ENCODE peak calls at places on chromosomes 2 and 18, in four cellular contexts. T, O, Z and J are unnamed samples.

GRCh38 chr2:151774506-151774905 is 40.2 kb upstream of the NEB start:
- DNase-seq in T (no peak), Z (no peak), O (no peak), J (no peak)

GRCh38 chr2:233331536-233331935 is 22.8 kb upstream of the DGKD start:
- DNase-seq in O (peak; percentile 71), Z (peak; percentile 43), T (peak; percentile 86), J (no peak)

GRCh38 chr18:24629926-24630325 is 169.5 kb downstream of the HRH4 start:
- DNase-seq in O (no peak), T (no peak), Z (no peak), J (no peak)

GRCh38 chr18:55753643-55754255 is 165.8 kb upstream of the TCF4 start:
- DNase-seq in T (no peak), Z (no peak), O (no peak), J (no peak)

GRCh38 chr2:166344286-166345113 is 31.2 kb downstream of the SCN9A start:
- DNase-seq in Z (no peak), T (no peak), O (no peak), J (no peak)

GRCh38 chr2:239936838-239937581 is 88.1 kb downstream of the NDUFA10 start:
- DNase-seq in Z (no peak), T (peak; percentile 32), O (no peak), J (no peak)

GRCh38 chr2:17539993-17540812 is at the start of gene VSNL1:
- DNase-seq in T (no peak), Z (peak; percentile 78), O (peak; percentile 76), J (peak; percentile 81)

GRCh38 chr18:27661320-27662049 is 476.4 kb upstream of the CHST9 start:
- DNase-seq in Z (no peak), O (no peak), T (no peak), J (no peak)

GRCh38 chr18:74040008-74040407 is 107.6 kb downstream of the FBXO15 start:
- DNase-seq in Z (no peak), O (no peak), T (no peak), J (no peak)

GRCh38 chr2:7994397-7994951 is 687.4 kb upstream of the ID2 start:
- DNase-seq in Z (no peak), O (peak; percentile 51), T (no peak), J (no peak)

GRCh38 chr2:13676269-13676668 is 956.2 kb upstream of the LRATD1 start:
- DNase-seq in Z (no peak), T (no peak), O (no peak), J (no peak)

GRCh38 chr2:8527676-8528075 is 154.2 kb upstream of the ID2 start:
- DNase-seq in O (no peak), Z (no peak), T (no peak), J (no peak)

GRCh38 chr18:39840406-39840805 is 2114.6 kb upstream of the PIK3C3 start:
- DNase-seq in O (no peak), Z (no peak), T (no peak), J (no peak)

GRCh38 chr18:36761186-36761698 is 67.6 kb downstream of the TPGS2 start:
- DNase-seq in O (no peak), T (no peak), Z (no peak), J (no peak)

GRCh38 chr18:28048612-28049011 is 128.3 kb downstream of the CDH2 start:
- DNase-seq in O (no peak), Z (no peak), T (no peak), J (no peak)

DNA sequence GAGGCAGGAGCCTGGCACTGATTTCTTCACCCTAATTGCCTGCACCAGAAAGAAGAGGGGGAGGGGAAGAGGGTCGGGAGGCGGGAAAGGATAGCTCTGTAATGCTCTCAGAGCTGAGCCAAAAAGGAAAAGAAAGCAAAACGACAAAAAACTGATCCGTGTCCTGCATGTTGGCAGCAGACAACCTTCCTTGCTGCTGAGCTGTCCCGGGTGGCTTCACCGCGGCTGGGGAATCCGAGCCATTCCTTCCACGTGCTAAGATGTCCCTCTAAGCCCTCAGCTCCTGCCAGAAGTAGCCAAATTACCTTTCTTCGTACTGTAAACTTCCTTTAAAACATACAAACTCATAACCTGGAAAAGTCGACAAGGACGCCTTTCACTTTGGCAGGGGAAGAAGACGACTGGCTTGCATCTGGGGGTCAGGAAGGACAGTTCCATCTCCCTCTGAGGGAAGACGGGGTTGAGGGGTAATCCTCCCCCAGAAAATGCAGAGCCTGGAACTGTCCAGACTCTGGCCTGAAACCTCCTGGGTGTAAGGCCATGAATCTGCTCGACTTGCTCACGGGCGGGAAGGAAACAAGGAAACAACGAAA is 7.6 kb downstream of the OTX1 start:
- DNase-seq in T (no peak), O (no peak), Z (no peak), J (no peak)
- H3K27me3 ChIP-seq in T (peaks cover 60% of the 10 kb centered on the region), O (peaks cover 100% of the 10 kb centered on the region), Z (peaks cover 96% of the 10 kb centered on the region), J (peaks cover 88% of the 10 kb centered on the region)

GRCh38 chr18:64244571-64244970 is 95.7 kb upstream of the LINC00305 start:
- DNase-seq in Z (no peak), T (no peak), O (peak; percentile 13), J (no peak)
- TF ChIP-seq CTCF in Z (no peak), T (no peak), O (peak; percentile 36), J (no peak)

DNA sequence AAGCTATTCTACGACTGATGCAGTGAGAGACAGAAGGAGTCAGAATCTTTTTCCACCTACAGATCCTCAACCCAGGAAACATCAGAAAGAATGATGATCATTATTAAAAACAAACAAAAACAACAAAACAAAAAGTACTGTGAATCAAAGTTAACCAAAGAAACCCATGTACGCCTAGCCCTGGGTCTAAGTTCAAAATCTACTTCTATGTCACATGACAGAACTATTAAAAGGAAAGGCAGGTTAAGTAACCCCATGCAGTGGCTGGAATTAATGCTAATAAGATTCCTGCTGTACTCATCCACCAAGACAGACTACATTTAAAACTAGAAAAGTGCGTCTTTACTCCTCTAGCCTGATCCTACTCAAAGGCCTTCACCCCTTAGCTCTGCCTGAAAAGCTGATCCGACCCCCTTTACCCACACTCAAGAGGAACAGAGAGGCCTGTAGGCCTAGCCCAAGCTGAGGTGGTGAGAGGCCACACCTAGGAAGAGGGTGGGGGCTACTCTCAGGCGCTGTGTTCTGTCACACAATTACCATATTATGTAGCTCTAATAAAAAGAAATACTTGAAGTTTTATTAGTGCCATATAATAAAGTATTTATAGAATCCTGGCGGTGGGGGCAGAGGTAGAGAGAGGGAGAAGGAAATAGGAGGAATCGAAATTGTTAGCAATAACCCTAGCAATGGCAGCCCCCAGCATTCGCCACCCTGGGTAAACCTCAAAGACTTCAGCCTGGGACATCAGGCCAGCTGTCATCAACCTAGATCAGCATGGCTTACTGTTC is 37.1 kb downstream of the NHEJ1 start:
- DNase-seq in Z (no peak), O (no peak), T (no peak), J (no peak)
- H3K27ac ChIP-seq in Z (peak overlapping the region; percentile 78), O (no peak overlapping the region), T (no peak overlapping the region), J (no peak overlapping the region)

GRCh38 chr2:127216105-127216504 is 4.0 kb downstream of the CYP27C1 start:
- DNase-seq in T (no peak), O (no peak), Z (no peak), J (no peak)

GRCh38 chr2:127217470-127218325 is 2.4 kb downstream of the CYP27C1 start:
- DNase-seq in Z (no peak), O (no peak), T (no peak), J (no peak)

GRCh38 chr2:127219716-127220090 is 396 bp downstream of the CYP27C1 start:
- DNase-seq in Z (no peak), T (no peak), O (no peak), J (no peak)

GRCh38 chr2:127218843-127219715 is 1.0 kb downstream of the CYP27C1 start:
- DNase-seq in O (no peak), Z (no peak), T (no peak), J (no peak)

DNA sequence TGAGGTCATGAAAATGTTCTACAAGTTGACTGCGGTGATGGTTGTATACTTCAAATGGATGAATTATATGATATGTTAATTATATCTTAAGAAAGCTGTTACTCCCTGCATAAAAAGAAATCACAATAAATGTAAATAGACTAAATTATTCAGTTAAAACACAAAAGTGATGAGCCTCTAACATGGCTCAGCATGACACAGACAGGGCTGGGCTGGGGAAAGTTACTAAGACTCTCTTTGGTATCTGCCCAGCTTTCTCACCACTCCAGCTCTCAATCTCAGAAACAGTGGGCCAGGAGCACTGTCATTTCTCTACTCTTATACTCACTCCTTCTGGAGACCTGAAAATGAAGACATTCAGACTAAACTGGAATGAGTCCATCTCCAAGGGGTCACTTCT is 3.5 kb downstream of the CYP27C1 start:
- DNase-seq in T (no peak), Z (no peak), O (no peak), J (no peak)
- H3K27me3 ChIP-seq in T (peaks cover 30% of the 10 kb centered on the region), Z (peaks cover 16% of the 10 kb centered on the region), O (peaks cover 48% of the 10 kb centered on the region), J (peaks cover 22% of the 10 kb centered on the region)

GRCh38 chr2:88765154-88765948 is 73.9 kb downstream of the RPIA start:
- DNase-seq in O (no peak), T (no peak), Z (no peak), J (peak; percentile 60)
- TF ChIP-seq CTCF in O (no peak), T (no peak), Z (no peak), J (no peak)

DNA sequence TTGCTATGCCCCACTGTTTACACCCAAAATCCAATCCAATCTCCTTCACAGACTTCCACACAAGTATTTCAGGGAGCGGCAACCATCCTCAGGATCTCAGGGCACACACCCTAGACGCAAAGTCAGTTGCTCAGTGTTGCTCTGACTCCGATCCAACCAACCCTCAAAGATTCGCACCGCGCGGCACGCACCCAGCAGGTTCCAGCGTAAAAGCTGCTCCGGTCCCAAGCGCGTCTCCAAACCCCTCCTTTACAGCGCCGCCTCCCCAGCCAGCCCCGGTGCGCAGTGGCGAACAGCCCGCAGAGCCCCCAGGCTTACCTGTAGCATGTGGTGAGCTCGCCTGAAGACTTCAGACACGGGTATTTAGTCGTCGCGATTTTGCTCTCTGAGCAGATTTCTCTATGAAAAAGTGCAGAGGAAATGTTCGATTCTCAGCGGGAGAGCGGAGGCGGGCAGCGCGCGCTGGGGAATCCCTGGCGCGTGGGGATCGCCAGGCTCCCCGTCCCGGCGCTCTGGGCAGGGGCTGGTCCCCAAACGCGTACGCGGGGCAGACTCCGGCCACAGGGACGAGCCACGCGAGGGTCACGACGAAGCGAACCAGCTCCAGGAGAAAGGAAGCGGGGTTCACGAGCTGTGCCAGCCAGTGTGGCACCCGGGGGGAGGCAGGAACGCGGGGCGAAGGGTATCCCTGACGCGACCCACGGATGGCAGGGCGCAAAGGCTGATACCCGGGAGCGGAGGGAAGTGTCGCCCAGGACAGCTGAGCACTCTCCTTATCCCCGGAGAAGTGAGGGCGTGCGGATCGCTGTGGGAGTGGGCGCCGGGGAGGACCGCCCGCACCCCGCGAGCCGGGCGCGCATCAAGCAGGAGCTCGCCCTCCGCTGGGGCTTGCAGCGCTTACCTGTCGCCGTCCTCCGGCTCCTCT is 650 bp downstream of the CCBE1 start:
- DNase-seq in T (no peak), O (no peak), Z (no peak), J (no peak)
- H3K27ac ChIP-seq in T (no peak overlapping the region), O (no peak overlapping the region), Z (no peak overlapping the region), J (no peak overlapping the region)

GRCh38 chr2:111982822-111983221 is 72.2 kb upstream of the TMEM87B start:
- DNase-seq in Z (no peak), O (no peak), T (no peak), J (no peak)
- H3K27me3 ChIP-seq in Z (no peaks in the 10 kb centered on the region), O (no peaks in the 10 kb centered on the region), T (no peaks in the 10 kb centered on the region), J (no peaks in the 10 kb centered on the region)